ENCODE peak calls at places on chromosomes 6 and 20, in nine cellular contexts. One of them, this sample, is unnamed.

GRCh38 chr20:32621914-32622584 is 36.9 kb upstream of the NOL4L start:
- DNase-seq in cardiac muscle cell: no peak
- DNase-seq in right atrium auricular region: no peak
- DNase-seq in fibroblast of lung: no peak
- DNase-seq in left lung: no peak
- DNase-seq in adrenal gland: no peak
- DNase-seq in prostate gland: no peak
- DNase-seq in ovary: no peak
- DNase-seq in brain microvascular endothelial cell: no peak
- DNase-seq in this sample: no peak

GRCh38 chr20:58081842-58082241 is 146.6 kb downstream of the ANKRD60 start:
- DNase-seq in cardiac muscle cell: peak; percentile 58
- DNase-seq in right atrium auricular region: no peak
- DNase-seq in fibroblast of lung: peak; percentile 80
- DNase-seq in left lung: no peak
- DNase-seq in adrenal gland: no peak
- DNase-seq in prostate gland: no peak
- DNase-seq in ovary: no peak
- DNase-seq in brain microvascular endothelial cell: no peak
- DNase-seq in this sample: peak; percentile 29

GRCh38 chr20:51382986-51383821 is 159.3 kb downstream of the NFATC2 start:
- DNase-seq in cardiac muscle cell: no peak
- DNase-seq in right atrium auricular region: no peak
- DNase-seq in fibroblast of lung: no peak
- DNase-seq in left lung: no peak
- DNase-seq in adrenal gland: no peak
- DNase-seq in prostate gland: peak; percentile 96
- DNase-seq in ovary: no peak
- DNase-seq in brain microvascular endothelial cell: no peak
- DNase-seq in this sample: peak; percentile 41

GRCh38 chr20:9276964-9277363 is 208.1 kb downstream of the PLCB4 start:
- DNase-seq in cardiac muscle cell: no peak
- DNase-seq in right atrium auricular region: no peak
- DNase-seq in fibroblast of lung: no peak
- DNase-seq in left lung: no peak
- DNase-seq in adrenal gland: no peak
- DNase-seq in prostate gland: no peak
- DNase-seq in ovary: no peak
- DNase-seq in brain microvascular endothelial cell: no peak
- DNase-seq in this sample: no peak

GRCh38 chr6:37491161-37491829 is 8.4 kb downstream of the CCDC167 start:
- DNase-seq in cardiac muscle cell: no peak
- DNase-seq in right atrium auricular region: no peak
- DNase-seq in fibroblast of lung: no peak
- DNase-seq in left lung: no peak
- DNase-seq in adrenal gland: no peak
- DNase-seq in prostate gland: peak; percentile 48
- DNase-seq in ovary: no peak
- DNase-seq in brain microvascular endothelial cell: no peak
- DNase-seq in this sample: no peak

GRCh38 chr6:155315516-155315871 is 1.2 kb upstream of the TFB1M start:
- DNase-seq in cardiac muscle cell: peak; percentile 32
- DNase-seq in right atrium auricular region: no peak
- DNase-seq in fibroblast of lung: peak; percentile 6
- DNase-seq in left lung: no peak
- DNase-seq in adrenal gland: no peak
- DNase-seq in prostate gland: no peak
- DNase-seq in ovary: no peak
- DNase-seq in brain microvascular endothelial cell: no peak
- DNase-seq in this sample: no peak

GRCh38 chr6:84791233-84791632 is 26.8 kb upstream of the TBX18 start:
- DNase-seq in cardiac muscle cell: peak; percentile 63
- DNase-seq in right atrium auricular region: no peak
- DNase-seq in fibroblast of lung: no peak
- DNase-seq in left lung: no peak
- DNase-seq in adrenal gland: no peak
- DNase-seq in prostate gland: no peak
- DNase-seq in ovary: no peak
- DNase-seq in brain microvascular endothelial cell: no peak
- DNase-seq in this sample: peak; percentile 55

GRCh38 chr20:44540834-44541233 is 19.0 kb upstream of the SERINC3 start:
- DNase-seq in cardiac muscle cell: peak; percentile 70
- DNase-seq in right atrium auricular region: no peak
- DNase-seq in fibroblast of lung: peak; percentile 90
- DNase-seq in left lung: no peak
- DNase-seq in adrenal gland: no peak
- DNase-seq in prostate gland: no peak
- DNase-seq in ovary: no peak
- DNase-seq in brain microvascular endothelial cell: peak; percentile 86
- DNase-seq in this sample: peak; percentile 78

GRCh38 chr20:35478804-35479472 is 23.5 kb downstream of the CEP250 start:
- DNase-seq in cardiac muscle cell: peak; percentile 13
- DNase-seq in right atrium auricular region: no peak
- DNase-seq in fibroblast of lung: no peak
- DNase-seq in left lung: no peak
- DNase-seq in adrenal gland: no peak
- DNase-seq in prostate gland: no peak
- DNase-seq in ovary: no peak
- DNase-seq in brain microvascular endothelial cell: peak; percentile 4
- DNase-seq in this sample: no peak

GRCh38 chr20:34473262-34473883 is 42.8 kb upstream of the DYNLRB1 start:
- DNase-seq in cardiac muscle cell: peak; percentile 58
- DNase-seq in right atrium auricular region: no peak
- DNase-seq in fibroblast of lung: peak; percentile 35
- DNase-seq in left lung: no peak
- DNase-seq in adrenal gland: no peak
- DNase-seq in prostate gland: peak; percentile 21
- DNase-seq in ovary: no peak
- DNase-seq in brain microvascular endothelial cell: peak; percentile 43
- DNase-seq in this sample: peak; percentile 34

GRCh38 chr6:2147737-2148448 is 97.5 kb downstream of the GMDS start:
- DNase-seq in cardiac muscle cell: peak; percentile 40
- DNase-seq in right atrium auricular region: no peak
- DNase-seq in fibroblast of lung: peak; percentile 48
- DNase-seq in left lung: no peak
- DNase-seq in adrenal gland: no peak
- DNase-seq in prostate gland: no peak
- DNase-seq in ovary: no peak
- DNase-seq in brain microvascular endothelial cell: no peak
- DNase-seq in this sample: no peak

GRCh38 chr20:51067792-51068191 is 44.9 kb upstream of the KCNG1 start:
- DNase-seq in cardiac muscle cell: peak; percentile 45
- DNase-seq in right atrium auricular region: no peak
- DNase-seq in fibroblast of lung: peak; percentile 15
- DNase-seq in left lung: no peak
- DNase-seq in adrenal gland: no peak
- DNase-seq in prostate gland: no peak
- DNase-seq in ovary: no peak
- DNase-seq in brain microvascular endothelial cell: no peak
- DNase-seq in this sample: no peak

GRCh38 chr6:26502169-26502568 is 2.1 kb downstream of the BTN1A1 start:
- DNase-seq in cardiac muscle cell: no peak
- DNase-seq in right atrium auricular region: no peak
- DNase-seq in fibroblast of lung: no peak
- DNase-seq in left lung: no peak
- DNase-seq in adrenal gland: no peak
- DNase-seq in prostate gland: no peak
- DNase-seq in ovary: no peak
- DNase-seq in brain microvascular endothelial cell: no peak
- DNase-seq in this sample: no peak

GRCh38 chr20:48949304-48950170 is 28.0 kb downstream of the ARFGEF2 start:
- DNase-seq in cardiac muscle cell: no peak
- DNase-seq in right atrium auricular region: no peak
- DNase-seq in fibroblast of lung: no peak
- DNase-seq in left lung: no peak
- DNase-seq in adrenal gland: no peak
- DNase-seq in prostate gland: no peak
- DNase-seq in ovary: no peak
- DNase-seq in brain microvascular endothelial cell: no peak
- DNase-seq in this sample: no peak
- H3K36me3 ChIP-seq in cardiac muscle cell: no peaks in the 10 kb centered on the region
- H3K36me3 ChIP-seq in right atrium auricular region: peaks cover 68% of the 10 kb centered on the region
- H3K36me3 ChIP-seq in fibroblast of lung: peaks cover 14% of the 10 kb centered on the region
- H3K36me3 ChIP-seq in left lung: no peaks in the 10 kb centered on the region
- H3K36me3 ChIP-seq in adrenal gland: no peaks in the 10 kb centered on the region
- H3K36me3 ChIP-seq in prostate gland: no peaks in the 10 kb centered on the region
- H3K36me3 ChIP-seq in ovary: no peaks in the 10 kb centered on the region
- H3K36me3 ChIP-seq in brain microvascular endothelial cell: peaks cover 39% of the 10 kb centered on the region
- H3K36me3 ChIP-seq in this sample: peaks cover 18% of the 10 kb centered on the region

DNA sequence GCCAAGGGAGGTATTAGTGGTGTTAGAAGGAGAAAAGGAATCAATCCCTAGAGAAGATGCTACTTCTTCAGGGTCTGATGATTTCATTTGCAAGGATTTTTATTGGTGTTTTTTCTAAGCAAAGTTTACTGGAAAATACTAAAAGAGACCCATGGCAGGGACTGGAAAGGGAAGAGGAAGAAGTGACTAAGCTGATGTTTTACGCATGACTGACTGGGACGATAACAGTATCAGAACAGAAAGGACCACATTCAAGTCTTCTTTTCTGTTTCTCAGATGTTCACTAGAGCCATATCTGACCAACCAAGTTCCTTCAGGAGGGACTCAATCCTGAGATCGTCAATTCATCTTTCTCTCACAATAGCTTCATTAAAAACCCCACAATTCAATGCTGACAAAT is 18.6 kb upstream of the NXT1 start:
- DNase-seq in cardiac muscle cell: peak; percentile 20
- DNase-seq in right atrium auricular region: no peak
- DNase-seq in fibroblast of lung: peak; percentile 70
- DNase-seq in left lung: no peak
- DNase-seq in adrenal gland: no peak
- DNase-seq in prostate gland: no peak
- DNase-seq in ovary: no peak
- DNase-seq in brain microvascular endothelial cell: peak; percentile 25
- DNase-seq in this sample: peak; percentile 2
- H3K4me3 ChIP-seq in cardiac muscle cell: no peak overlapping the region
- H3K4me3 ChIP-seq in right atrium auricular region: no peak overlapping the region
- H3K4me3 ChIP-seq in fibroblast of lung: no peak overlapping the region
- H3K4me3 ChIP-seq in left lung: no peak overlapping the region
- H3K4me3 ChIP-seq in adrenal gland: no peak overlapping the region
- H3K4me3 ChIP-seq in prostate gland: no peak overlapping the region
- H3K4me3 ChIP-seq in ovary: no peak overlapping the region
- H3K4me3 ChIP-seq in brain microvascular endothelial cell: no peak overlapping the region
- H3K4me3 ChIP-seq in this sample: no peak overlapping the region

GRCh38 chr6:43174263-43175112 is 3.4 kb downstream of the SRF start:
- DNase-seq in cardiac muscle cell: peak; percentile 99
- DNase-seq in right atrium auricular region: peak; percentile 100
- DNase-seq in fibroblast of lung: peak; percentile 99
- DNase-seq in left lung: peak; percentile 95
- DNase-seq in adrenal gland: peak; percentile 99
- DNase-seq in prostate gland: peak; percentile 99
- DNase-seq in ovary: peak; percentile 92
- DNase-seq in brain microvascular endothelial cell: peak; percentile 99
- DNase-seq in this sample: peak; percentile 99
- TF ChIP-seq CTCF in cardiac muscle cell: peak; percentile 6
- TF ChIP-seq CTCF in right atrium auricular region: peak; percentile 36
- TF ChIP-seq CTCF in fibroblast of lung: no peak
- TF ChIP-seq CTCF in left lung: peak; percentile 12
- TF ChIP-seq CTCF in adrenal gland: peak; percentile 38
- TF ChIP-seq CTCF in prostate gland: peak; percentile 63
- TF ChIP-seq CTCF in ovary: peak; percentile 50
- TF ChIP-seq CTCF in brain microvascular endothelial cell: peak; percentile 32
- TF ChIP-seq CTCF in this sample: peak; percentile 18

DNA sequence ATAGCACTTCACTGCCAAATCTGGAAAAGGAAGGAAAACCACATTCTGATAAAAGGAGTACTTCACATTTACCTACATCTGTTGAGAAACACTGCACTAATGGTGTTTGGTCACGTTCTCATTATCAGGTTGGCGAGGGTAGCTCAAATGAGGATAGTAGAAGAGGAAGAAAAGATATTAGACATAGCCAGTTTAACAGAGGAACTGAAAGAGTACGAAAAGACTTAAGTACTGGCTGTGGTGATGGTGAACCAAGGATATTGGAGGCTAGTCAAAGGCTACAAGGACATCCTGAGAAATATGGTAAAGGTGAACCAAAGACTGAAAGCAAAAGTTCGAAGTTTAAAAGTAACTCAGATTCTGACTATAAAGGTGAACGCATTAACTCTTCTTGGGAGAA is 32.0 kb upstream of the GJA10 start:
- DNase-seq in cardiac muscle cell: no peak
- DNase-seq in right atrium auricular region: no peak
- DNase-seq in fibroblast of lung: no peak
- DNase-seq in left lung: no peak
- DNase-seq in adrenal gland: no peak
- DNase-seq in prostate gland: no peak
- DNase-seq in ovary: no peak
- DNase-seq in brain microvascular endothelial cell: no peak
- DNase-seq in this sample: no peak
- H3K36me3 ChIP-seq in cardiac muscle cell: peaks cover 57% of the 10 kb centered on the region
- H3K36me3 ChIP-seq in right atrium auricular region: peaks cover 94% of the 10 kb centered on the region
- H3K36me3 ChIP-seq in fibroblast of lung: peaks cover 6% of the 10 kb centered on the region
- H3K36me3 ChIP-seq in left lung: no peaks in the 10 kb centered on the region
- H3K36me3 ChIP-seq in adrenal gland: no peaks in the 10 kb centered on the region
- H3K36me3 ChIP-seq in prostate gland: no peaks in the 10 kb centered on the region
- H3K36me3 ChIP-seq in ovary: no peaks in the 10 kb centered on the region
- H3K36me3 ChIP-seq in brain microvascular endothelial cell: peaks cover 49% of the 10 kb centered on the region
- H3K36me3 ChIP-seq in this sample: peaks cover 10% of the 10 kb centered on the region

This sample was measured in bronchial epithelial cell.